ENCODE peak calls at places on chromosome 15, in ten cellular contexts. One of them, this sample, is unnamed.

GRCh38 chr15:52183562-52184173 is 7.5 kb downstream of the GNB5 start:
- DNase-seq in neural crest cell: peak; percentile 36
- DNase-seq in breast epithelium: no peak
- DNase-seq in T follicular helper cell: no peak
- DNase-seq in HAP-1: no peak
- DNase-seq in fibroblast of lung: peak; percentile 17
- DNase-seq in stimulated activated naive CD8-positive, alpha-beta T cell treated with anti-CD3 and anti-CD28 coated beads, Interleukin-15, amount 100 ng/mL, for 72 hours: no peak
- DNase-seq in T-helper 9 cell: no peak
- DNase-seq in T-helper 2 cell: no peak
- DNase-seq in DMS153: no peak
- DNase-seq in this sample: no peak

GRCh38 chr15:98684441-98684840 is 36.1 kb downstream of the IGF1R start:
- DNase-seq in neural crest cell: no peak
- DNase-seq in breast epithelium: no peak
- DNase-seq in T follicular helper cell: no peak
- DNase-seq in HAP-1: no peak
- DNase-seq in fibroblast of lung: peak; percentile 72
- DNase-seq in stimulated activated naive CD8-positive, alpha-beta T cell treated with anti-CD3 and anti-CD28 coated beads, Interleukin-15, amount 100 ng/mL, for 72 hours: no peak
- DNase-seq in T-helper 9 cell: no peak
- DNase-seq in T-helper 2 cell: no peak
- DNase-seq in DMS153: no peak
- DNase-seq in this sample: no peak

GRCh38 chr15:92079647-92080255 is 226.2 kb downstream of the SLCO3A1 start:
- DNase-seq in neural crest cell: no peak
- DNase-seq in breast epithelium: no peak
- DNase-seq in T follicular helper cell: no peak
- DNase-seq in HAP-1: no peak
- DNase-seq in fibroblast of lung: no peak
- DNase-seq in stimulated activated naive CD8-positive, alpha-beta T cell treated with anti-CD3 and anti-CD28 coated beads, Interleukin-15, amount 100 ng/mL, for 72 hours: no peak
- DNase-seq in T-helper 9 cell: no peak
- DNase-seq in T-helper 2 cell: no peak
- DNase-seq in DMS153: no peak
- DNase-seq in this sample: no peak

GRCh38 chr15:98954411-98954810 is 53.2 kb downstream of the PGPEP1L start:
- DNase-seq in neural crest cell: no peak
- DNase-seq in breast epithelium: peak; percentile 94
- DNase-seq in T follicular helper cell: no peak
- DNase-seq in HAP-1: no peak
- DNase-seq in fibroblast of lung: peak; percentile 90
- DNase-seq in stimulated activated naive CD8-positive, alpha-beta T cell treated with anti-CD3 and anti-CD28 coated beads, Interleukin-15, amount 100 ng/mL, for 72 hours: no peak
- DNase-seq in T-helper 9 cell: no peak
- DNase-seq in T-helper 2 cell: no peak
- DNase-seq in DMS153: no peak
- DNase-seq in this sample: peak; percentile 82

GRCh38 chr15:71660501-71660900 is 149.9 kb upstream of the NR2E3 start:
- DNase-seq in neural crest cell: no peak
- DNase-seq in breast epithelium: peak; percentile 49
- DNase-seq in T follicular helper cell: no peak
- DNase-seq in HAP-1: no peak
- DNase-seq in fibroblast of lung: no peak
- DNase-seq in stimulated activated naive CD8-positive, alpha-beta T cell treated with anti-CD3 and anti-CD28 coated beads, Interleukin-15, amount 100 ng/mL, for 72 hours: no peak
- DNase-seq in T-helper 9 cell: no peak
- DNase-seq in T-helper 2 cell: no peak
- DNase-seq in DMS153: peak; percentile 6
- DNase-seq in this sample: no peak

GRCh38 chr15:33154366-33155166 is 39.9 kb downstream of the FMN1 start:
- DNase-seq in neural crest cell: no peak
- DNase-seq in breast epithelium: peak; percentile 32
- DNase-seq in T follicular helper cell: no peak
- DNase-seq in HAP-1: no peak
- DNase-seq in fibroblast of lung: peak; percentile 87
- DNase-seq in stimulated activated naive CD8-positive, alpha-beta T cell treated with anti-CD3 and anti-CD28 coated beads, Interleukin-15, amount 100 ng/mL, for 72 hours: no peak
- DNase-seq in T-helper 9 cell: no peak
- DNase-seq in T-helper 2 cell: no peak
- DNase-seq in DMS153: no peak
- DNase-seq in this sample: no peak

GRCh38 chr15:85889956-85890619 is 95.4 kb upstream of the KLHL25 start:
- DNase-seq in neural crest cell: no peak
- DNase-seq in breast epithelium: no peak
- DNase-seq in T follicular helper cell: no peak
- DNase-seq in HAP-1: no peak
- DNase-seq in fibroblast of lung: no peak
- DNase-seq in stimulated activated naive CD8-positive, alpha-beta T cell treated with anti-CD3 and anti-CD28 coated beads, Interleukin-15, amount 100 ng/mL, for 72 hours: no peak
- DNase-seq in T-helper 9 cell: no peak
- DNase-seq in T-helper 2 cell: no peak
- DNase-seq in DMS153: no peak
- DNase-seq in this sample: no peak

GRCh38 chr15:78767331-78767951 is 43.8 kb downstream of the ADAMTS7 start:
- DNase-seq in neural crest cell: no peak
- DNase-seq in breast epithelium: no peak
- DNase-seq in T follicular helper cell: no peak
- DNase-seq in HAP-1: no peak
- DNase-seq in fibroblast of lung: no peak
- DNase-seq in stimulated activated naive CD8-positive, alpha-beta T cell treated with anti-CD3 and anti-CD28 coated beads, Interleukin-15, amount 100 ng/mL, for 72 hours: no peak
- DNase-seq in T-helper 9 cell: no peak
- DNase-seq in T-helper 2 cell: no peak
- DNase-seq in DMS153: no peak
- DNase-seq in this sample: no peak

GRCh38 chr15:95265419-95265997 is 1034.1 kb downstream of the MCTP2 start:
- DNase-seq in neural crest cell: no peak
- DNase-seq in breast epithelium: no peak
- DNase-seq in T follicular helper cell: no peak
- DNase-seq in HAP-1: no peak
- DNase-seq in fibroblast of lung: no peak
- DNase-seq in stimulated activated naive CD8-positive, alpha-beta T cell treated with anti-CD3 and anti-CD28 coated beads, Interleukin-15, amount 100 ng/mL, for 72 hours: peak; percentile 30
- DNase-seq in T-helper 9 cell: no peak
- DNase-seq in T-helper 2 cell: no peak
- DNase-seq in DMS153: no peak
- DNase-seq in this sample: no peak

GRCh38 chr15:49964071-49964470 is 155.0 kb downstream of the ATP8B4 start:
- DNase-seq in neural crest cell: no peak
- DNase-seq in breast epithelium: no peak
- DNase-seq in T follicular helper cell: no peak
- DNase-seq in HAP-1: no peak
- DNase-seq in fibroblast of lung: no peak
- DNase-seq in stimulated activated naive CD8-positive, alpha-beta T cell treated with anti-CD3 and anti-CD28 coated beads, Interleukin-15, amount 100 ng/mL, for 72 hours: no peak
- DNase-seq in T-helper 9 cell: no peak
- DNase-seq in T-helper 2 cell: no peak
- DNase-seq in DMS153: no peak
- DNase-seq in this sample: no peak

GRCh38 chr15:25893621-25894020 is 30.5 kb upstream of the ATP10A start:
- DNase-seq in neural crest cell: no peak
- DNase-seq in breast epithelium: no peak
- DNase-seq in T follicular helper cell: no peak
- DNase-seq in HAP-1: no peak
- DNase-seq in fibroblast of lung: no peak
- DNase-seq in stimulated activated naive CD8-positive, alpha-beta T cell treated with anti-CD3 and anti-CD28 coated beads, Interleukin-15, amount 100 ng/mL, for 72 hours: no peak
- DNase-seq in T-helper 9 cell: no peak
- DNase-seq in T-helper 2 cell: no peak
- DNase-seq in DMS153: no peak
- DNase-seq in this sample: no peak

GRCh38 chr15:78317145-78317836 is 17.9 kb upstream of the SKIC8 start:
- DNase-seq in neural crest cell: no peak
- DNase-seq in breast epithelium: no peak
- DNase-seq in T follicular helper cell: no peak
- DNase-seq in HAP-1: no peak
- DNase-seq in fibroblast of lung: no peak
- DNase-seq in stimulated activated naive CD8-positive, alpha-beta T cell treated with anti-CD3 and anti-CD28 coated beads, Interleukin-15, amount 100 ng/mL, for 72 hours: no peak
- DNase-seq in T-helper 9 cell: no peak
- DNase-seq in T-helper 2 cell: no peak
- DNase-seq in DMS153: no peak
- DNase-seq in this sample: no peak

GRCh38 chr15:86570738-86571137 is 491.1 kb downstream of the AGBL1 start:
- DNase-seq in neural crest cell: no peak
- DNase-seq in breast epithelium: no peak
- DNase-seq in T follicular helper cell: no peak
- DNase-seq in HAP-1: no peak
- DNase-seq in fibroblast of lung: no peak
- DNase-seq in stimulated activated naive CD8-positive, alpha-beta T cell treated with anti-CD3 and anti-CD28 coated beads, Interleukin-15, amount 100 ng/mL, for 72 hours: no peak
- DNase-seq in T-helper 9 cell: no peak
- DNase-seq in T-helper 2 cell: no peak
- DNase-seq in DMS153: no peak
- DNase-seq in this sample: no peak

GRCh38 chr15:67009576-67010569 is 55.5 kb upstream of the SMAD3 start:
- DNase-seq in neural crest cell: no peak
- DNase-seq in breast epithelium: no peak
- DNase-seq in T follicular helper cell: no peak
- DNase-seq in HAP-1: no peak
- DNase-seq in fibroblast of lung: no peak
- DNase-seq in stimulated activated naive CD8-positive, alpha-beta T cell treated with anti-CD3 and anti-CD28 coated beads, Interleukin-15, amount 100 ng/mL, for 72 hours: no peak
- DNase-seq in T-helper 9 cell: no peak
- DNase-seq in T-helper 2 cell: no peak
- DNase-seq in DMS153: no peak
- DNase-seq in this sample: no peak

GRCh38 chr15:66876423-66876730 is 174.3 kb downstream of the SMAD6 start:
- DNase-seq in neural crest cell: no peak
- DNase-seq in breast epithelium: no peak
- DNase-seq in T follicular helper cell: no peak
- DNase-seq in HAP-1: no peak
- DNase-seq in fibroblast of lung: no peak
- DNase-seq in stimulated activated naive CD8-positive, alpha-beta T cell treated with anti-CD3 and anti-CD28 coated beads, Interleukin-15, amount 100 ng/mL, for 72 hours: no peak
- DNase-seq in T-helper 9 cell: no peak
- DNase-seq in T-helper 2 cell: no peak
- DNase-seq in DMS153: no peak
- DNase-seq in this sample: no peak

GRCh38 chr15:65644282-65644681 is 22.5 kb downstream of the SLC24A1 start:
- DNase-seq in neural crest cell: no peak
- DNase-seq in breast epithelium: no peak
- DNase-seq in T follicular helper cell: no peak
- DNase-seq in HAP-1: no peak
- DNase-seq in fibroblast of lung: no peak
- DNase-seq in stimulated activated naive CD8-positive, alpha-beta T cell treated with anti-CD3 and anti-CD28 coated beads, Interleukin-15, amount 100 ng/mL, for 72 hours: no peak
- DNase-seq in T-helper 9 cell: no peak
- DNase-seq in T-helper 2 cell: no peak
- DNase-seq in DMS153: no peak
- DNase-seq in this sample: no peak

GRCh38 chr15:27601239-27601942 is 497.7 kb downstream of the OCA2 start:
- DNase-seq in neural crest cell: no peak
- DNase-seq in breast epithelium: no peak
- DNase-seq in T follicular helper cell: no peak
- DNase-seq in HAP-1: peak; percentile 28
- DNase-seq in fibroblast of lung: peak; percentile 41
- DNase-seq in stimulated activated naive CD8-positive, alpha-beta T cell treated with anti-CD3 and anti-CD28 coated beads, Interleukin-15, amount 100 ng/mL, for 72 hours: no peak
- DNase-seq in T-helper 9 cell: no peak
- DNase-seq in T-helper 2 cell: no peak
- DNase-seq in DMS153: peak; percentile 17
- DNase-seq in this sample: no peak

GRCh38 chr15:88974392-88974791 is 61.2 kb upstream of the MFGE8 start:
- DNase-seq in neural crest cell: no peak
- DNase-seq in breast epithelium: no peak
- DNase-seq in T follicular helper cell: no peak
- DNase-seq in HAP-1: no peak
- DNase-seq in fibroblast of lung: peak; percentile 43
- DNase-seq in stimulated activated naive CD8-positive, alpha-beta T cell treated with anti-CD3 and anti-CD28 coated beads, Interleukin-15, amount 100 ng/mL, for 72 hours: no peak
- DNase-seq in T-helper 9 cell: no peak
- DNase-seq in T-helper 2 cell: no peak
- DNase-seq in DMS153: no peak
- DNase-seq in this sample: no peak

GRCh38 chr15:34754674-34755418 is at the start of gene GJD2:
- DNase-seq in neural crest cell: no peak
- DNase-seq in breast epithelium: no peak
- DNase-seq in T follicular helper cell: no peak
- DNase-seq in HAP-1: no peak
- DNase-seq in fibroblast of lung: no peak
- DNase-seq in stimulated activated naive CD8-positive, alpha-beta T cell treated with anti-CD3 and anti-CD28 coated beads, Interleukin-15, amount 100 ng/mL, for 72 hours: no peak
- DNase-seq in T-helper 9 cell: no peak
- DNase-seq in T-helper 2 cell: no peak
- DNase-seq in DMS153: no peak
- DNase-seq in this sample: no peak

This sample was measured in thoracic aorta.